ENCODE peak calls at places on chromosomes 4 and X, in seven cellular contexts. A is upper lobe of left lung, J is sigmoid colon, F is stomach, Q is endothelial cell of umbilical vein, W is spleen, G is SK-N-SH. N is an unnamed sample.

GRCh38 chr4:84866295-84866694 is 100.2 kb downstream of the WDFY3 start:
- DNase-seq in A (no peak), J (no peak), F (no peak), Q (no peak), W (no peak), G (no peak), N (no peak)

GRCh38 chr4:159141193-159141592 is 38.3 kb downstream of the RAPGEF2 start:
- DNase-seq in A (no peak), J (no peak), F (no peak), Q (no peak), W (no peak), G (no peak), N (no peak)

GRCh38 chr4:20022471-20022870 is 229.2 kb upstream of the SLIT2 start:
- DNase-seq in A (no peak), J (no peak), F (no peak), Q (no peak), W (no peak), G (no peak), N (no peak)

GRCh38 chrX:41655631-41656030 is 33.1 kb upstream of the GPR34 start:
- DNase-seq in A (no peak), J (no peak), F (no peak), Q (no peak), W (no peak), G (no peak), N (no peak)

GRCh38 chrX:2703991-2704369 is 12.9 kb downstream of the CD99 start:
- DNase-seq in A (no peak), J (no peak), F (no peak), Q (peak), W (no peak), G (no peak), N (no peak)

GRCh38 chr4:36243355-36244256 is 708 bp downstream of the ARAP2 start:
- DNase-seq in A (no peak), J (peak), F (peak), Q (no peak), W (no peak), G (peak), N (no peak)

GRCh38 chr4:88211473-88212252 is 53.2 kb upstream of the ABCG2 start:
- DNase-seq in A (no peak), J (no peak), F (peak), Q (peak), W (no peak), G (peak), N (no peak)

GRCh38 chrX:133670394-133670793 is 255.1 kb upstream of the GPC4 start:
- DNase-seq in A (no peak), J (no peak), F (no peak), Q (peak), W (no peak), G (peak), N (no peak)

GRCh38 chr4:101707596-101707995 is 82.9 kb upstream of the BANK1 start:
- DNase-seq in A (no peak), J (no peak), F (no peak), Q (no peak), W (no peak), G (no peak), N (no peak)

GRCh38 chr4:41257257-41257900 is 651 bp downstream of the UCHL1 start:
- DNase-seq in A (peak), J (peak), F (peak), Q (peak), W (peak), G (peak), N (no peak)

GRCh38 chr4:24644983-24645764 is 60.8 kb upstream of the DHX15 start:
- DNase-seq in A (no peak), J (no peak), F (no peak), Q (no peak), W (no peak), G (no peak), N (no peak)

GRCh38 chrX:134753185-134754008 is 95.1 kb upstream of the PLAC1 start:
- DNase-seq in A (no peak), J (no peak), F (no peak), Q (peak), W (no peak), G (no peak), N (no peak)

GRCh38 chr4:26320159-26320452 is 708 bp upstream of the RBPJ start:
- DNase-seq in A (no peak), J (no peak), F (no peak), Q (no peak), W (no peak), G (no peak), N (peak)

GRCh38 chrX:153971124-153971631 is 440 bp downstream of the HCFC1 start:
- DNase-seq in A (peak), J (peak), F (peak), Q (peak), W (peak), G (peak), N (no peak)

GRCh38 chr4:17492058-17492741 is 19.7 kb downstream of the QDPR start:
- DNase-seq in A (peak), J (no peak), F (no peak), Q (no peak), W (no peak), G (peak), N (no peak)

GRCh38 chr4:26753187-26753586 is 107.5 kb upstream of the STIM2 start:
- DNase-seq in A (no peak), J (no peak), F (no peak), Q (no peak), W (no peak), G (no peak), N (no peak)

GRCh38 chr4:108619372-108620100 is 840 bp upstream of the RPL34 start:
- DNase-seq in A (no peak), J (no peak), F (no peak), Q (no peak), W (no peak), G (no peak), N (no peak)

GRCh38 chr4:71231073-71231752 is 107.6 kb upstream of the SLC4A4 start:
- DNase-seq in A (peak), J (peak), F (peak), Q (no peak), W (no peak), G (no peak), N (no peak)

GRCh38 chrX:118973389-118974087 is 880 bp upstream of the LONRF3 start:
- DNase-seq in A (peak), J (peak), F (no peak), Q (no peak), W (peak), G (peak), N (no peak)

GRCh38 chr4:26263165-26263564 is 57.6 kb upstream of the RBPJ start:
- DNase-seq in A (no peak), J (no peak), F (no peak), Q (no peak), W (no peak), G (peak), N (no peak)

GRCh38 chrX:119942831-119943184 is 743 bp downstream of the NKAP start:
- DNase-seq in A (no peak), J (no peak), F (no peak), Q (no peak), W (no peak), G (no peak), N (no peak)

GRCh38 chrX:120517936-120518335 is 42.8 kb downstream of the CUL4B start:
- DNase-seq in A (no peak), J (no peak), F (no peak), Q (peak), W (no peak), G (no peak), N (no peak)

GRCh38 chr4:28636971-28637370 is 1776.3 kb downstream of the STIM2 start:
- DNase-seq in A (no peak), J (no peak), F (no peak), Q (no peak), W (no peak), G (no peak), N (no peak)

GRCh38 chr4:149845643-149846208 is 30.1 kb upstream of the IQCM start:
- DNase-seq in A (no peak), J (no peak), F (no peak), Q (no peak), W (no peak), G (no peak), N (no peak)

GRCh38 chrX:151680805-151681204 is 14.5 kb upstream of the PRRG3 start:
- DNase-seq in A (no peak), J (no peak), F (peak), Q (peak), W (no peak), G (peak), N (no peak)

GRCh38 chr4:41074227-41074626 is 140.1 kb downstream of the APBB2 start:
- DNase-seq in A (no peak), J (no peak), F (no peak), Q (no peak), W (no peak), G (no peak), N (no peak)

GRCh38 chrX:72060196-72060974 is 71.3 kb downstream of the RTL5 start:
- DNase-seq in A (no peak), J (no peak), F (no peak), Q (peak), W (no peak), G (peak), N (no peak)

GRCh38 chrX:154002215-154002719 is 17.4 kb downstream of the IRAK1 start:
- DNase-seq in A (no peak), J (no peak), F (no peak), Q (no peak), W (peak), G (no peak), N (no peak)

GRCh38 chr4:11634283-11634682 is 205.6 kb upstream of the HS3ST1 start:
- DNase-seq in A (no peak), J (no peak), F (peak), Q (no peak), W (no peak), G (no peak), N (no peak)

GRCh38 chr4:114558446-114559020 is 40.1 kb upstream of the UGT8 start:
- DNase-seq in A (no peak), J (no peak), F (no peak), Q (no peak), W (no peak), G (no peak), N (no peak)

GRCh38 chr4:155173371-155173770 is 35.1 kb upstream of the NPY2R start:
- DNase-seq in A (no peak), J (no peak), F (no peak), Q (no peak), W (no peak), G (no peak), N (no peak)

GRCh38 chr4:145773581-145774234 is 93.8 kb downstream of the C4orf51 start:
- DNase-seq in A (no peak), J (peak), F (no peak), Q (no peak), W (no peak), G (no peak), N (no peak)

GRCh38 chr4:72216539-72217277 is 184.9 kb downstream of the NPFFR2 start:
- DNase-seq in A (peak), J (no peak), F (no peak), Q (no peak), W (no peak), G (no peak), N (no peak)

GRCh38 chr4:173448919-173449641 is 50.2 kb upstream of the SCRG1 start:
- DNase-seq in A (no peak), J (no peak), F (no peak), Q (no peak), W (no peak), G (peak), N (no peak)

GRCh38 chrX:38940547-38940946 is 139.3 kb downstream of the MID1IP1 start:
- DNase-seq in A (no peak), J (no peak), F (no peak), Q (no peak), W (no peak), G (no peak), N (no peak)

GRCh38 chrX:1463581-1464281 is 11.0 kb upstream of the ASMTL start:
- DNase-seq in A (no peak), J (peak), F (no peak), Q (no peak), W (peak), G (no peak), N (peak)

GRCh38 chrX:15674514-15674898 is 9.9 kb upstream of the CLTRN start:
- DNase-seq in A (no peak), J (peak), F (peak), Q (no peak), W (peak), G (peak), N (no peak)

DNA sequence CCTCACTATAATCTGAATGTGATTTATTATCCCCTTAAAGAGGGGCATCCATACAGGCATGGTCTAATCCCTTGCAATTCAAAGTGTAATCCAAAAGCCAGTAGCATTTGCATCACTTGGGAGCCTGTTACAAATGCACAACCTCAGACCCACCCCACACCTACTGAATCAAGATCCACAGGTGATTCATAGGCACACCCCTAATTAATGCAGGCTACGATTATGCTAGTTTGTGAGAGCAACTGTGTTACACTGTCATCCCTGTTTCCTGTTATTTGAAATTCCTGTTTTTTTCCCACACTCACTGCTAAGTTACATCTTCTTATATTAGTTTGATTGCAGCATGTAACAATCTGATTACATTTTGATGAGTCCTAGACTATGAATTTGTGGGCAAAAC is 120.0 kb downstream of the RAB28 start:
- DNase-seq in A (no peak), J (no peak), F (no peak), Q (no peak), W (no peak), G (no peak), N (no peak)
- TF ChIP-seq POLR2AphosphoS5 in A (no peak), J (no peak), F (no peak), Q (no peak), W (no peak), G (no peak), N (no peak)

DNA sequence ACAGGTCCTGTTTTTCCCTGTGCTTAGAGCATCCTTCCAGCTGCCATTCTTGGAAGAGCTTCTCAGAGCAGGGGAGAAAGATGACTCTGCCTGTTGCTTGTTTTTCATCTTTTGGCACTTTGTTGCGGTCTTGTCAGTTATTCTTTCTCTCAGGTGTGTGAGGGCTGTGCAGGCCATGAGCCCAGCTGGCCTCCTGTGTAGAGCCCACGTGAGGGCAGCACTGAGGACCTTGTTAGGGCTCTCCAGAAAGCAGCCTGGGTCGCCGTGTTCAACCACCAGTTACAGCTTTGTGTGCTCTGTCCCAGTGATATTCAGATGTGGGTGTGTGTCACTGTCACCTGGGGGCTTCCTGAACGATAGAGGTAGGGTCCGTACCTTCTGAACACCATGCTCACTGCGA is 52.8 kb downstream of the NOP14 start:
- DNase-seq in A (no peak), J (no peak), F (no peak), Q (no peak), W (no peak), G (no peak), N (no peak)
- TF ChIP-seq CTCF in A (no peak), J (no peak), F (no peak), Q (no peak), W (no peak), G (no peak), N (no peak)

GRCh38 chr4:78776729-78777555 is 792 bp downstream of the BMP2K start:
- DNase-seq in A (no peak), J (peak), F (peak), Q (peak), W (peak), G (peak), N (no peak)
- TF ChIP-seq POLR2AphosphoS5 in A (no peak), J (peak), F (peak), Q (no peak), W (peak), G (no peak), N (peak)

GRCh38 chrX:131881194-131881593 is 141.9 kb upstream of the STK26 start:
- DNase-seq in A (no peak), J (no peak), F (no peak), Q (no peak), W (no peak), G (no peak), N (no peak)
- TF ChIP-seq CTCF in A (no peak), J (no peak), F (no peak), Q (no peak), W (no peak), G (no peak), N (no peak)

GRCh38 chrX:107710617-107711391 is 64.8 kb downstream of the TSC22D3 start:
- DNase-seq in A (no peak), J (peak), F (no peak), Q (peak), W (peak), G (no peak), N (no peak)

GRCh38 chrX:107714196-107714811 is 61.3 kb downstream of the TSC22D3 start:
- DNase-seq in A (no peak), J (no peak), F (no peak), Q (no peak), W (peak), G (no peak), N (no peak)

GRCh38 chrX:107713205-107714195 is 62.1 kb downstream of the TSC22D3 start:
- DNase-seq in A (no peak), J (peak), F (no peak), Q (no peak), W (peak), G (no peak), N (no peak)

GRCh38 chrX:107711521-107712041 is 64.0 kb downstream of the TSC22D3 start:
- DNase-seq in A (no peak), J (peak), F (no peak), Q (no peak), W (peak), G (no peak), N (no peak)

DNA sequence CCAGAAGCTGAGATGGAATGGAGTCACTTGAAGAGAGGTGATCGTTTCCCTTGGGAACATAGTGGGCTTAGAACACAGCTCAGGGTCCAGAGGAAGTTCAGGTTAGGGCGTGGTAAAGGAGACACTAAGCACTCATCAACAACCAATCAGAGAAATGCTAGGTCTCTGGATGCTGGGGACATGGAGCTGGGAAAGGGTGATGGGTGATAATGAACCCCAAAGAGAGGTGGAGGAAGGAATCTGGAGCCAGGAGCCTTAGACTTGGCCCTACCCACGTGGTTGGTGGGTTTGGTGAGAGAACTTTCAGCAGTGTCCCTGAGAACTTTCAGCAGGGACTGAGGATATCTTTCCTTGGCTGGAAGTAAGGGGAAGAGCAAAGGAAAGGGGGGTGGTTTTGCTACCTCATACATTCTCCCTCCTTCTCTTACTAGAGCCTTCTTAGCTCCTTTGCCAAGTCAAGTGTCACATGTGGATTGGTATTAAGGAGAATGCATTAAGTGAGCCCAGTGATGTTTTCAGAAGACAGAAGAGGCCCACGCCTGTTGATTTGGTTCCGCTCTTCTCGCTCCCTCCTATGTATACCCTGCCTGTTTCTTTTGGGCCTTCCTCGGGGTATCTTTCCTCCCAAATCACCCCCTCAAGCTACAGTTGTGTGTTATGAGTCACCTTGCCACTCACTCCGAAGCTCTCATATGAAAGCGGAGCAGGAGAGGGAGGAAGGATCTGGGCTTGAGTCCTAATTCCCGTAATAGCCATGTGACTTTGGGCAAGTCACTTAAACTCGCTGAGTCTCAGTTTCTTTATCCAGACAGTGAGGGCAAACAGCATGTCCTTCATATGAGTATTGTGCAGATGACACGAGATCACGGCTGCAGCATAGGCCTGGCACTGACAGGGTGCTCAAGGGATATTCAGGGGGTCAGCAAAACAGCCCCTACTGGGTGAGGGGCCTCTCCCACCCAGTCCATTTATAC is 63.1 kb downstream of the TSC22D3 start:
- DNase-seq in A (no peak), J (peak), F (no peak), Q (no peak), W (peak), G (no peak), N (no peak)
- TF ChIP-seq POLR2AphosphoS5 in A (peak), J (peak), F (peak), Q (no peak), W (no peak), G (no peak), N (peak)

GRCh38 chr4:6561173-6561516 is 13.8 kb upstream of the MAN2B2 start:
- DNase-seq in A (no peak), J (no peak), F (no peak), Q (no peak), W (no peak), G (no peak), N (no peak)

GRCh38 chr4:6563935-6564645 is 10.9 kb upstream of the MAN2B2 start:
- DNase-seq in A (peak), J (no peak), F (no peak), Q (no peak), W (no peak), G (no peak), N (no peak)

GRCh38 chr4:6560416-6561172 is 14.4 kb upstream of the MAN2B2 start:
- DNase-seq in A (peak), J (no peak), F (no peak), Q (no peak), W (no peak), G (no peak), N (no peak)

GRCh38 chr4:6562931-6563901 is 11.8 kb upstream of the MAN2B2 start:
- DNase-seq in A (peak), J (no peak), F (no peak), Q (no peak), W (no peak), G (peak), N (no peak)

DNA sequence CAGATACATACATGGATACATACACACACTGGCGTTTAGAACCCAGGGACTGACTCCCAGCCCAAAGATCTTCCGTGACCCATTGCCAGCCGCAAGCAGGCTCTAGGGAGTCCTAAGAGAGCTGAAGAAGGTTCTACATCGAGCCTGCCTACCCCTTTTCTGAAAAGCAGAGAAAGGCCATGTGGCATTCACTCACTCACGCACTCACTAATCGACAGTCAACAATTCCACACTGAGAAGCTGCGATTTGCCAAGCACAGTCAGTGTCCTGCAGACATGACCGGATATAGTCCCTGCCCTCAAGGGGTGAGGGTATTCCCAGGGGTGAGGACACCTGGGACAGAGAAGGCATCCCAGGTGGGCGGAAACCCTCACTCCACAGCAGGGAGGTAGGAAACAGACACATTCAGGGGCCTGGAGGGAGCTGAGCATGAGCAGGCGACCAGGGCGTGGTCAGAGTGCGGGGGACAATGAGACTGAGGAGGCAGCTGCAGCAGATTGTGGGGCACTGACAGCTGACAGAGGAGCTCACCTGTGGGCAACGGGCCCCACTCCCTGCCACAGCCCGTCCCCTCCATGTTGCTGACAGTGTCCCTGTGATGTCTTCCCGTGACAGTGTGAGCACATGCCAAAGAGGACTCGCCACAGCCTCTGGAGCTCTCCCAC is 13.2 kb upstream of the MAN2B2 start:
- DNase-seq in A (no peak), J (no peak), F (no peak), Q (no peak), W (no peak), G (no peak), N (no peak)
- TF ChIP-seq CTCF in A (no peak), J (no peak), F (no peak), Q (no peak), W (no peak), G (no peak), N (no peak)

N was measured in vagina.